ENCODE peak calls at places on chromosome 16, in four cellular contexts. F, G, E and P are unnamed samples.

GRCh38 chr16:79659352-79659751 is 58.8 kb upstream of the MAF start:
- DNase-seq in F (no peak), G (no peak), E (no peak), P (no peak)

GRCh38 chr16:86821933-86822332 is 243.6 kb downstream of the FOXL1 start:
- DNase-seq in F (no peak), G (no peak), E (no peak), P (no peak)

GRCh38 chr16:88310796-88311605 is 71.8 kb upstream of the ZNF469 start:
- DNase-seq in F (peak; percentile 51), G (no peak), E (no peak), P (no peak)

GRCh38 chr16:47388705-47389104 is 72.2 kb downstream of the ITFG1 start:
- DNase-seq in F (no peak), G (no peak), E (no peak), P (no peak)

GRCh38 chr16:11992008-11992584 is 15.6 kb downstream of the SNX29 start:
- DNase-seq in F (no peak), G (no peak), E (no peak), P (no peak)

GRCh38 chr16:57258910-57259475 is 13.9 kb downstream of the ARL2BP start:
- DNase-seq in F (no peak), G (no peak), E (peak; percentile 19), P (no peak)

GRCh38 chr16:31876955-31877828 is 3.6 kb downstream of the ZNF267 start:
- DNase-seq in F (peak; percentile 96), G (peak; percentile 76), E (no peak), P (no peak)

GRCh38 chr16:58352690-58353089 is 39.6 kb upstream of the GINS3 start:
- DNase-seq in F (no peak), G (no peak), E (no peak), P (no peak)

GRCh38 chr16:19105891-19106624 is 7.7 kb upstream of the ITPRIPL2 start:
- DNase-seq in F (no peak), G (no peak), E (no peak), P (no peak)

GRCh38 chr16:86865866-86866675 is 287.7 kb downstream of the FOXL1 start:
- DNase-seq in F (no peak), G (no peak), E (no peak), P (peak; percentile 66)

GRCh38 chr16:82755570-82756282 is 129.0 kb downstream of the CDH13 start:
- DNase-seq in F (peak; percentile 28), G (no peak), E (no peak), P (no peak)
- TF ChIP-seq CTCF in F (peak; percentile 17), G (no peak), E (no peak), P (no peak)

GRCh38 chr16:28974007-28974436 is 556 bp upstream of the SPNS1 start:
- DNase-seq in F (peak; percentile 74), G (peak; percentile 51), E (peak; percentile 67), P (peak; percentile 70)
- TF ChIP-seq CTCF in F (peak; percentile 85), G (peak; percentile 71), E (peak; percentile 57), P (peak; percentile 72)

GRCh38 chr16:52861614-52862022 is 191.1 kb downstream of the CHD9NB start:
- DNase-seq in F (no peak), G (no peak), E (no peak), P (no peak)
- TF ChIP-seq CTCF in F (no peak), G (no peak), E (peak; percentile 34), P (no peak)

DNA sequence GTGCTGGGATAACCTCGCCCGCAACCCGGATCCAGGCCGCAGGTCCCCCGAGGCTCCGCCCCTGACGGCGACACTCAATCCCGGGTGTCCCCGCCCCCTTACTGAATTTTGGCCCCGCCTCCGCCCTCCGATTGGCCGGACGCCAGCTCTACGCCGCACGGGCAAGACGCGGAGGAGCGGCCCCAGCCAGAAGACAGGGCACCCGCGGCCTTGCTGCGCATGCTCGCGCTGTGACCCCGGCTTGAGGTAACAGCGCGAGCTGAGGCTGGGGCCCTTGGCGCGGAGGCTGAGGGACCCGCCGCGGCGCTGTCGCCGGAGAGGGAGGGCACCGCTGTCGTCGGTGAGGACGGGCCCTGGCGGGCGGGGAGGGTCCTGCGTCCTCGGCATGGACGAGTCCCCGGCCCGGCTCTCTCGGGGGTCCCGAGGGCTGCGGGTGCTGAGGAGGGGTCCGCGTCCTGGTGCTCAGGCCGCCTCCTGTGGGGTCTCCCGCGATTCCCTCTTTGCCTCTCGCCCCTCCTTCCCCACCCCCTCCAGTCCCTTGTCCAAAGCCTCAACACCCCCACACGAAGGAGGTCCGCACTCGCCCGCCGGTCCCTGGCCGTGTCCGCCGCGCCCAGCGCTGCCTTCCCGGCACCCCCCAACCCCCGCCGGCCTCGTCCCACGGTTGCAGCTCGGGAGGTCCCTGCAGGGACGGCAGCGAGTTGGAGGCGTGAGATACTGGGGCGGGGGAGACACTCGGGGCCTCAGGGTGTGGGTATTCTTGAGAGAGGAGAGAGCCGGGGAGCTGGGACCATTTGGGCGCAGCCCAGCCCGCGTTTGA is at the start of gene FLYWCH2:
- DNase-seq in F (peak; percentile 97), G (peak; percentile 99), E (peak; percentile 97), P (peak; percentile 99)
- TF ChIP-seq CTCF in F (no peak), G (no peak), E (no peak), P (no peak)

GRCh38 chr16:1773703-1774455 is 945 bp upstream of the MRPS34 start:
- DNase-seq in F (peak; percentile 43), G (peak; percentile 35), E (no peak), P (no peak)
- TF ChIP-seq CTCF in F (no peak), G (no peak), E (no peak), P (no peak)

GRCh38 chr16:50667497-50668367 is 13.4 kb downstream of the SNX20 start:
- DNase-seq in F (no peak), G (peak; percentile 17), E (no peak), P (no peak)
- TF ChIP-seq CTCF in F (no peak), G (no peak), E (no peak), P (no peak)